ENCODE peak calls at places on chromosome 15, in four cellular contexts. A, T, Z and W are unnamed samples.

GRCh38 chr15:44882499-44882968 is 74.0 kb upstream of the TERB2 start:
- DNase-seq in A (no peak), T (no peak), Z (no peak), W (peak; percentile 2)

GRCh38 chr15:43406192-43406591 is 35.3 kb downstream of the TUBGCP4 start:
- DNase-seq in A (no peak), T (no peak), Z (no peak), W (no peak)

GRCh38 chr15:89349212-89349558 is 14.6 kb upstream of the POLG start:
- DNase-seq in A (no peak), T (no peak), Z (no peak), W (no peak)

GRCh38 chr15:55873024-55873745 is 120.2 kb downstream of the NEDD4 start:
- DNase-seq in A (no peak), T (no peak), Z (no peak), W (no peak)

GRCh38 chr15:57668074-57668473 is 38.4 kb upstream of the POLR2M start:
- DNase-seq in A (no peak), T (no peak), Z (no peak), W (no peak)

GRCh38 chr15:77064539-77065308 is 6.2 kb downstream of the TSPAN3 start:
- DNase-seq in A (no peak), T (no peak), Z (no peak), W (no peak)

GRCh38 chr15:97479957-97480356 is 480.5 kb upstream of the ARRDC4 start:
- DNase-seq in A (no peak), T (no peak), Z (no peak), W (no peak)

GRCh38 chr15:88814393-88814792 is 11.2 kb downstream of the ACAN start:
- DNase-seq in A (no peak), T (no peak), Z (no peak), W (no peak)

GRCh38 chr15:81197255-81197630 is 564 bp downstream of the IL16 start:
- DNase-seq in A (no peak), T (no peak), Z (no peak), W (no peak)

GRCh38 chr15:92808611-92809063 is 91.5 kb upstream of the CHD2 start:
- DNase-seq in A (no peak), T (no peak), Z (no peak), W (no peak)

GRCh38 chr15:40539030-40539429 is 25.8 kb downstream of the CCDC32 start:
- DNase-seq in A (peak; percentile 62), T (no peak), Z (no peak), W (no peak)

GRCh38 chr15:81373996-81374395 is at the start of gene TMC3:
- DNase-seq in A (no peak), T (no peak), Z (no peak), W (no peak)

GRCh38 chr15:28110416-28110975 is 11.4 kb upstream of the OCA2 start:
- DNase-seq in A (peak; percentile 25), T (no peak), Z (no peak), W (no peak)

GRCh38 chr15:98853593-98854420 is 153.8 kb downstream of the PGPEP1L start:
- DNase-seq in A (no peak), T (no peak), Z (no peak), W (no peak)

GRCh38 chr15:35522061-35522460 is 23.9 kb downstream of the DPH6 start:
- DNase-seq in A (no peak), T (no peak), Z (no peak), W (no peak)

GRCh38 chr15:92617197-92618037 is 38.2 kb downstream of the FAM174B start:
- DNase-seq in A (no peak), T (no peak), Z (peak; percentile 64), W (peak; percentile 77)

GRCh38 chr15:81235781-81236507 is 39.3 kb downstream of the IL16 start:
- DNase-seq in A (no peak), T (no peak), Z (no peak), W (no peak)

GRCh38 chr15:52800852-52801747 is 11.0 kb upstream of the ONECUT1 start:
- DNase-seq in A (no peak), T (no peak), Z (no peak), W (no peak)

GRCh38 chr15:98719169-98719515 is 70.8 kb downstream of the IGF1R start:
- DNase-seq in A (no peak), T (no peak), Z (no peak), W (no peak)

GRCh38 chr15:84657748-84658079 is 285 bp downstream of the NMB start:
- DNase-seq in A (no peak), T (no peak), Z (no peak), W (no peak)

GRCh38 chr15:42749266-42749665 is 12.3 kb upstream of the CDAN1 start:
- DNase-seq in A (no peak), T (no peak), Z (no peak), W (no peak)

GRCh38 chr15:75109731-75110130 is 86.3 kb downstream of the PPCDC start:
- DNase-seq in A (no peak), T (no peak), Z (no peak), W (no peak)

GRCh38 chr15:75982468-75982867 is 29.8 kb downstream of the NRG4 start:
- DNase-seq in A (no peak), T (no peak), Z (no peak), W (no peak)

GRCh38 chr15:47750030-47750739 is 32.9 kb downstream of the SEMA6D start:
- DNase-seq in A (no peak), T (no peak), Z (no peak), W (no peak)

GRCh38 chr15:39599871-39600270 is 19.0 kb downstream of the THBS1 start:
- DNase-seq in A (no peak), T (no peak), Z (no peak), W (no peak)

GRCh38 chr15:68597581-68597980 is 18.8 kb downstream of the CORO2B start:
- DNase-seq in A (no peak), T (no peak), Z (no peak), W (no peak)

GRCh38 chr15:67828969-67829646 is 3.8 kb downstream of the SKOR1 start:
- DNase-seq in A (no peak), T (no peak), Z (no peak), W (no peak)

GRCh38 chr15:72820278-72820677 is 36.7 kb upstream of the ADPGK start:
- DNase-seq in A (no peak), T (no peak), Z (no peak), W (no peak)

GRCh38 chr15:91776104-91776503 is 77.4 kb upstream of the SLCO3A1 start:
- DNase-seq in A (no peak), T (no peak), Z (no peak), W (no peak)

GRCh38 chr15:23854535-23855252 is 167.6 kb upstream of the NDN start:
- DNase-seq in A (no peak), T (no peak), Z (no peak), W (no peak)

GRCh38 chr15:26759991-26760390 is 12.9 kb downstream of the GABRB3 start:
- DNase-seq in A (no peak), T (no peak), Z (peak; percentile 15), W (no peak)

GRCh38 chr15:27538325-27538724 is 560.8 kb downstream of the OCA2 start:
- DNase-seq in A (no peak), T (no peak), Z (peak; percentile 59), W (peak; percentile 74)

GRCh38 chr15:77027697-77028450 is 32.9 kb downstream of the PSTPIP1 start:
- DNase-seq in A (peak; percentile 68), T (no peak), Z (no peak), W (no peak)

GRCh38 chr15:94070341-94071275 is 160.8 kb upstream of the MCTP2 start:
- DNase-seq in A (no peak), T (no peak), Z (peak; percentile 52), W (no peak)

GRCh38 chr15:56176996-56177395 is 66.7 kb downstream of the RFX7 start:
- DNase-seq in A (no peak), T (no peak), Z (no peak), W (no peak)